ENCODE peak calls at places on chromosome 5, in nine cellular contexts. U, S, T, V, P, X, K, A and O are unnamed samples.

GRCh38 chr5:72294473-72294872 is 25.6 kb downstream of the MRPS27 start:
- DNase-seq in U (no peak), S (no peak), T (no peak), V (no peak), P (no peak), X (no peak), K (no peak), A (no peak), O (no peak)

GRCh38 chr5:306011-306805 is 15.3 kb upstream of the AHRR start:
- DNase-seq in U (no peak), S (no peak), T (no peak), V (no peak), P (no peak), X (no peak), K (no peak), A (no peak), O (no peak)

GRCh38 chr5:84231390-84231789 is 153.3 kb downstream of the EDIL3 start:
- DNase-seq in U (no peak), S (no peak), T (no peak), V (no peak), P (no peak), X (no peak), K (no peak), A (no peak), O (no peak)

GRCh38 chr5:67672633-67673032 is 476.0 kb upstream of the CD180 start:
- DNase-seq in U (no peak), S (no peak), T (no peak), V (no peak), P (no peak), X (no peak), K (no peak), A (no peak), O (peak)

GRCh38 chr5:77232959-77233358 is 22.5 kb downstream of the PDE8B start:
- DNase-seq in U (peak), S (no peak), T (no peak), V (no peak), P (no peak), X (no peak), K (no peak), A (no peak), O (no peak)

GRCh38 chr5:131521252-131521651 is 113.8 kb downstream of the RAPGEF6 start:
- DNase-seq in U (no peak), S (no peak), T (no peak), V (no peak), P (no peak), X (no peak), K (no peak), A (no peak), O (peak)

GRCh38 chr5:167442922-167443321 is 848.5 kb upstream of the WWC1 start:
- DNase-seq in U (no peak), S (no peak), T (no peak), V (no peak), P (no peak), X (no peak), K (peak), A (no peak), O (peak)

GRCh38 chr5:96088676-96089075 is 127.0 kb upstream of the ELL2 start:
- DNase-seq in U (no peak), S (no peak), T (no peak), V (no peak), P (no peak), X (no peak), K (no peak), A (no peak), O (no peak)

GRCh38 chr5:131328536-131329186 is 64.8 kb downstream of the CDC42SE2 start:
- DNase-seq in U (no peak), S (no peak), T (no peak), V (no peak), P (no peak), X (no peak), K (peak), A (no peak), O (peak)

GRCh38 chr5:139636207-139636792 is 11.8 kb upstream of the CXXC5 start:
- DNase-seq in U (no peak), S (peak), T (peak), V (no peak), P (no peak), X (peak), K (no peak), A (peak), O (no peak)

GRCh38 chr5:170562166-170562565 is 58.3 kb downstream of the KCNIP1 start:
- DNase-seq in U (no peak), S (no peak), T (no peak), V (no peak), P (no peak), X (no peak), K (no peak), A (no peak), O (no peak)

GRCh38 chr5:134553816-134554215 is 28.3 kb downstream of the JADE2 start:
- DNase-seq in U (no peak), S (no peak), T (no peak), V (no peak), P (no peak), X (no peak), K (no peak), A (no peak), O (no peak)

GRCh38 chr5:87382224-87382623 is 30.5 kb downstream of the CCNH start:
- DNase-seq in U (no peak), S (no peak), T (no peak), V (no peak), P (no peak), X (no peak), K (no peak), A (no peak), O (no peak)

GRCh38 chr5:83802686-83803085 is 82.0 kb upstream of the HAPLN1 start:
- DNase-seq in U (no peak), S (no peak), T (no peak), V (no peak), P (no peak), X (no peak), K (no peak), A (no peak), O (peak)